ENCODE peak calls at places on chromosomes 2 and 18, in nine cellular contexts. O, E, I, P, B, K, Y, Z and H are unnamed samples.

GRCh38 chr2:167787562-167787961 is 459.8 kb downstream of the STK39 start:
- DNase-seq in E (no peak), Y (no peak), O (no peak), I (no peak), K (no peak), Z (no peak), B (no peak), P (no peak), H (no peak)

GRCh38 chr2:176845718-176846117 is 366.9 kb upstream of the HNRNPA3 start:
- DNase-seq in K (no peak), I (no peak), O (no peak), B (no peak), E (no peak), Y (no peak), P (no peak), Z (no peak), H (no peak)

GRCh38 chr2:98489971-98490962 is 45.6 kb downstream of the INPP4A start:
- DNase-seq in Y (no peak), I (no peak), P (peak; percentile 64), B (no peak), K (no peak), E (no peak), Z (no peak), O (no peak), H (no peak)

GRCh38 chr18:26056291-26056690 is 34.1 kb downstream of the SS18 start:
- DNase-seq in P (no peak), I (no peak), K (no peak), O (no peak), Z (no peak), E (no peak), B (no peak), Y (no peak), H (no peak)

GRCh38 chr2:181041661-181042060 is 61.3 kb downstream of the UBE2E3 start:
- DNase-seq in P (no peak), Y (no peak), I (no peak), O (no peak), B (no peak), Z (no peak), E (no peak), K (no peak), H (no peak)

GRCh38 chr2:120066708-120067547 is 54.1 kb downstream of the EPB41L5 start:
- DNase-seq in K (no peak), Z (no peak), Y (peak; percentile 35), E (no peak), B (peak; percentile 25), P (no peak), I (no peak), O (no peak), H (no peak)

GRCh38 chr2:4827836-4828235 is 864.3 kb upstream of the SOX11 start:
- DNase-seq in E (no peak), K (no peak), Y (no peak), I (no peak), O (no peak), P (no peak), Z (no peak), B (no peak), H (no peak)

GRCh38 chr2:55047677-55048299 is 2.5 kb downstream of the RTN4 start:
- DNase-seq in B (no peak), E (no peak), K (no peak), O (no peak), I (no peak), P (no peak), Z (no peak), Y (peak; percentile 39), H (no peak)

GRCh38 chr2:31251851-31252250 is 17.9 kb downstream of the EHD3 start:
- DNase-seq in I (no peak), O (no peak), Z (no peak), K (no peak), E (no peak), P (no peak), B (no peak), Y (no peak), H (no peak)

GRCh38 chr2:23824777-23825212 is 102.1 kb downstream of the ATAD2B start:
- DNase-seq in Y (peak; percentile 73), K (no peak), P (no peak), I (peak; percentile 57), Z (no peak), E (no peak), B (peak; percentile 48), O (no peak), H (peak; percentile 43)

GRCh38 chr2:241010531-241011295 is 12.3 kb downstream of the SNED1 start:
- DNase-seq in B (no peak), K (no peak), O (no peak), I (no peak), Z (peak; percentile 37), Y (no peak), E (no peak), P (peak; percentile 48), H (no peak)

GRCh38 chr2:64226611-64227010 is 82.4 kb upstream of the PELI1 start:
- DNase-seq in K (no peak), E (no peak), P (no peak), Y (no peak), O (no peak), B (no peak), Z (no peak), I (no peak), H (no peak)

GRCh38 chr2:45857848-45858520 is 206.5 kb downstream of the PRKCE start:
- DNase-seq in B (no peak), O (peak; percentile 77), K (no peak), Y (no peak), I (no peak), P (no peak), E (no peak), Z (no peak), H (no peak)

GRCh38 chr18:5237083-5237722 is 40.1 kb upstream of the AKAIN1 start:
- DNase-seq in I (peak; percentile 9), E (no peak), O (no peak), K (peak; percentile 14), Y (no peak), Z (no peak), B (peak; percentile 10), P (peak; percentile 63), H (peak; percentile 3)

GRCh38 chr2:227462463-227462951 is 9.4 kb upstream of the AGFG1 start:
- DNase-seq in I (peak; percentile 48), O (no peak), Y (no peak), B (no peak), K (no peak), Z (no peak), P (no peak), E (no peak), H (peak; percentile 8)

GRCh38 chr2:241815477-241816430 is 6.8 kb downstream of the NEU4 start:
- DNase-seq in O (peak; percentile 72), Y (no peak), P (peak; percentile 61), B (no peak), I (peak; percentile 35), Z (no peak), K (no peak), E (no peak), H (no peak)

GRCh38 chr2:96912356-96913116 is 42.7 kb upstream of the SEMA4C start:
- DNase-seq in Y (no peak), P (no peak), I (no peak), O (no peak), Z (no peak), B (no peak), E (no peak), K (no peak), H (no peak)

GRCh38 chr2:222969491-222969890 is 82.5 kb upstream of the KCNE4 start:
- DNase-seq in O (no peak), Y (peak; percentile 46), B (no peak), Z (no peak), K (no peak), E (no peak), I (no peak), P (no peak), H (no peak)

DNA sequence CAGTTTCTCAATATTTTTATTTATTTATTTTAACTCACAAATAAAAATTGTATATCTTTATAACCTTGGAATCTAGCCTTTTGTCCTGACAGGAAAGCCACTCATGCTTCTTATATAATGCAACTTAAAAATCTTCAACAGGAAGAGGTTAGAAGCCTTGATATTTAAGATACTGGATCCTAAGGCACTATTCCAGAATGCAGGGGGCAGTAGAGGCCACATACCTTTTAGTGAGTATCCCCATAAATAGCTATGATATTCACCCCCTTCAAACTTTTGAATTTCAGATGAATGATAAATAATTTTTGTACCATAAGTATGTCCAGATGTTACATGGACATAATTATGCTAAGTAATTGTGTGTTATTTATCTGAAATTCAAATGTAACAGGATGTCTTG is 592.7 kb upstream of the VRK2 start:
- DNase-seq in B (no peak), I (no peak), Z (no peak), E (no peak), K (no peak), O (no peak), P (no peak), Y (no peak), H (no peak)
- TF ChIP-seq CTCF in B (peak; percentile 15), I (no peak), Z (no peak), E (no peak), K (no peak), O (no peak), P (no peak), Y (no peak), H (no peak)

GRCh38 chr18:7743256-7743655 is 176.1 kb downstream of the PTPRM start:
- DNase-seq in I (no peak), O (no peak), Z (no peak), B (no peak), K (no peak), Y (no peak), P (no peak), E (no peak), H (no peak)
- TF ChIP-seq CTCF in I (no peak), O (no peak), Z (no peak), B (no peak), K (no peak), Y (no peak), P (no peak), E (no peak), H (no peak)

GRCh38 chr2:169190197-169190775 is 120.9 kb downstream of the DHRS9 start:
- DNase-seq in I (no peak), B (no peak), P (no peak), Y (no peak), Z (no peak), E (no peak), K (no peak), O (no peak), H (no peak)

GRCh38 chr2:169189123-169189522 is 119.8 kb downstream of the DHRS9 start:
- DNase-seq in K (no peak), I (no peak), B (no peak), O (no peak), Z (no peak), P (no peak), E (no peak), Y (no peak), H (no peak)

DNA sequence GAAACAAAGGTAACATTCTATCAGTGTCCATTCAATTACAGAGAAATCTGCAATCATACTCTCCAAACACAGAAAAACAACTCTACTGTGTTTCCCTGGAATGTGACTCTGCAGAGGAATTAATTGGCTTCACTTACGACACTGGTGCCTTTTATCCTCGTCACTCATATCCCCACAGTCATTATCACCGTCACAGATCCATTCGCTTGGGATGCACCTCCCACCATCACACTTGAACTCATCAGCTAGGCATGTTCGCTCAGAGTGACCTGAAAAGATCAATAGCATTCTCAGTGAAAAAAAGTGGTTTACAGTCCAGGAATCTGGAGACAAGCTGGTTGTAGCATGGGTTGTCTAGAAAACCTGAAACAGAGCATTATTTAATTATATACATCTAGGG is 124.3 kb downstream of the DHRS9 start:
- DNase-seq in E (no peak), O (no peak), I (no peak), Y (no peak), B (no peak), P (no peak), K (no peak), Z (no peak), H (no peak)
- TF ChIP-seq CTCF in E (no peak), O (no peak), I (no peak), Y (no peak), B (no peak), P (no peak), K (no peak), Z (no peak), H (no peak)

GRCh38 chr2:75560768-75561565 is at the start of gene EVA1A:
- DNase-seq in Z (peak; percentile 77), B (no peak), O (peak; percentile 91), K (peak; percentile 73), I (peak; percentile 64), P (no peak), Y (peak; percentile 90), E (peak; percentile 10), H (peak; percentile 65)
- TF ChIP-seq CTCF in Z (no peak), B (no peak), O (no peak), K (no peak), I (no peak), P (no peak), Y (no peak), E (no peak), H (no peak)